ENCODE peak calls at places on chromosomes 2 and 18, in four cellular contexts. L is AG10803, J is endodermal cell, C is breast epithelium. U is an unnamed sample.

GRCh38 chr2:20483496-20483895 is 36.6 kb downstream of the RHOB start:
- DNase-seq in C (no peak), J (no peak), L (no peak), U (no peak)

GRCh38 chr2:209380278-209380677 is 43.6 kb upstream of the MAP2 start:
- DNase-seq in C (no peak), L (no peak), J (no peak), U (no peak)

GRCh38 chr2:129092871-129093385 is 774.3 kb upstream of the HS6ST1 start:
- DNase-seq in J (no peak), C (no peak), L (no peak), U (no peak)

GRCh38 chr2:172986040-172986439 is 89.6 kb upstream of the MAP3K20 start:
- DNase-seq in J (no peak), L (no peak), C (no peak), U (peak; percentile 41)

GRCh38 chr18:5543036-5543671 is 643 bp downstream of the EPB41L3 start:
- DNase-seq in C (no peak), J (peak; percentile 83), L (no peak), U (no peak)

GRCh38 chr2:20186078-20186854 is 38.7 kb downstream of the SDC1 start:
- DNase-seq in L (no peak), C (no peak), J (peak; percentile 86), U (peak; percentile 40)

GRCh38 chr18:9109523-9109922 is 7.0 kb downstream of the NDUFV2 start:
- DNase-seq in J (no peak), L (peak; percentile 63), C (no peak), U (peak; percentile 56)

GRCh38 chr2:75787532-75788132 is 76.9 kb upstream of the GCFC2 start:
- DNase-seq in L (peak; percentile 29), J (no peak), C (no peak), U (peak; percentile 57)

GRCh38 chr2:157839162-157839801 is 36.8 kb downstream of the ACVR1 start:
- DNase-seq in C (no peak), J (peak; percentile 91), L (peak; percentile 45), U (peak; percentile 52)

GRCh38 chr2:68031546-68032160 is 31.2 kb downstream of the C1D start:
- DNase-seq in L (peak; percentile 64), J (no peak), C (no peak), U (peak; percentile 74)

GRCh38 chr2:239827511-239827865 is 197.7 kb downstream of the NDUFA10 start:
- DNase-seq in J (no peak), C (peak; percentile 42), L (no peak), U (no peak)

GRCh38 chr18:32366586-32367538 is 103.8 kb downstream of the GAREM1 start:
- DNase-seq in J (no peak), C (no peak), L (peak; percentile 70), U (peak; percentile 71)

GRCh38 chr2:647691-648231 is 29.4 kb downstream of the TMEM18 start:
- DNase-seq in L (no peak), J (no peak), C (no peak), U (no peak)

GRCh38 chr18:12946549-12947354 is 1.1 kb upstream of the SEH1L start:
- DNase-seq in L (peak; percentile 98), C (peak; percentile 53), J (peak; percentile 80), U (peak; percentile 96)

GRCh38 chr2:124607679-124608078 is 582.6 kb downstream of the CNTNAP5 start:
- DNase-seq in L (no peak), C (no peak), J (peak; percentile 78), U (no peak)

GRCh38 chr2:221097568-221097915 is 474.6 kb downstream of the EPHA4 start:
- DNase-seq in L (peak; percentile 55), J (peak; percentile 55), C (no peak), U (no peak)

GRCh38 chr2:129402076-129402475 is 577.4 kb upstream of the RAB6C start:
- DNase-seq in J (no peak), L (no peak), C (no peak), U (no peak)

GRCh38 chr2:190469770-190470169 is 61.6 kb downstream of the MFSD6 start:
- DNase-seq in C (no peak), L (peak; percentile 64), J (no peak), U (peak; percentile 93)

GRCh38 chr2:164260506-164260905 is 360.8 kb downstream of the GRB14 start:
- DNase-seq in J (no peak), C (no peak), L (no peak), U (peak; percentile 0)

GRCh38 chr18:58867281-58867961 is 2.7 kb downstream of the ZNF532 start:
- DNase-seq in C (no peak), L (no peak), J (peak; percentile 95), U (no peak)

GRCh38 chr2:257429-257828 is 6.4 kb downstream of the SH3YL1 start:
- DNase-seq in C (no peak), L (no peak), J (no peak), U (no peak)

GRCh38 chr2:168184896-168185513 is 62.4 kb downstream of the STK39 start:
- DNase-seq in L (peak; percentile 40), J (no peak), C (no peak), U (no peak)

GRCh38 chr2:10963155-10963554 is 51.4 kb downstream of the KCNF1 start:
- DNase-seq in L (peak; percentile 38), J (no peak), C (no peak), U (no peak)

GRCh38 chr2:8767324-8767723 is 70.1 kb downstream of the KIDINS220 start:
- DNase-seq in C (no peak), J (no peak), L (no peak), U (no peak)

GRCh38 chr2:15449542-15450236 is 111.4 kb downstream of the NBAS start:
- DNase-seq in C (no peak), L (no peak), J (no peak), U (peak; percentile 2)

GRCh38 chr18:37861981-37862380 is 296.4 kb upstream of the CELF4 start:
- DNase-seq in L (no peak), C (no peak), J (no peak), U (no peak)
- TF ChIP-seq CTCF in L (no peak), C (no peak), J (no peak), U (no peak)

DNA sequence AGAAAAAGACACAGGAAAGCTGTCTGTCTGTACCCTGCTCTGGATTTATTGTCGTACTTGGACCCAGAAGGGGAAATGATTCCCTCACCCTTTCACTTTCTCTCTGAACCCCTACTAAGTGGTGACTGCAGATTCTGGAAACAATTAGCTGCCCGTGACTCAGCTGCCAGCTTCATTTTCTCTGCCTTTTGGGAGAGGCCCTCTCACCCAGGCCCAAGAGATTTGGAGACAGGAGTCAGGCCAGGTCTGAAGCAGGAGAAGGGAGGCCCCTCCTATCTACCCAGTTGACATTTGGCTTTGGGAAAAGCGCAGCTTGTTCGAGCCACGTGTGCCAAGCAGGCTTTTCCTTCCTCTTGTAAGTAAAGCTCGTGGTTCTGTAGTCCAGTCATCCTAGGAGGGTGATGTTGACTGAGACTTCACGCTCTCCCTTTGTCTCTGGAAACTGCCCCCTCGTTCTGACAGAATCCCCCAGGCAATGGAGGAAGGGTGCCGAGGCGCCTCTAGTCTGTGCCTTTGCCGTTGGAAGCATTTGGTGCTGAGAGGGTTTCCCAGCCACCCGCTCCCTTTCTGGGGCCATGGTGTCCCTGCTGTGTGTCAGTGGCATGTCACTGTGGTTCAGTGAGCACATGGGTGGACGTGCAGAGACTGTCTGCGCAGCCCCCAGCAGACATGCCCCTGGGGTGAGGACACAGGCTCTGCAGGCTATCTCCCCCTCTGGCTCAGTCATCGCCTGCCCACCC is 8.6 kb downstream of the OXER1 start:
- DNase-seq in L (peak; percentile 51), J (no peak), C (no peak), U (peak; percentile 26)
- H3K4me3 ChIP-seq in L (no peak overlapping the region), J (no peak overlapping the region), C (no peak overlapping the region), U (no peak overlapping the region)

DNA sequence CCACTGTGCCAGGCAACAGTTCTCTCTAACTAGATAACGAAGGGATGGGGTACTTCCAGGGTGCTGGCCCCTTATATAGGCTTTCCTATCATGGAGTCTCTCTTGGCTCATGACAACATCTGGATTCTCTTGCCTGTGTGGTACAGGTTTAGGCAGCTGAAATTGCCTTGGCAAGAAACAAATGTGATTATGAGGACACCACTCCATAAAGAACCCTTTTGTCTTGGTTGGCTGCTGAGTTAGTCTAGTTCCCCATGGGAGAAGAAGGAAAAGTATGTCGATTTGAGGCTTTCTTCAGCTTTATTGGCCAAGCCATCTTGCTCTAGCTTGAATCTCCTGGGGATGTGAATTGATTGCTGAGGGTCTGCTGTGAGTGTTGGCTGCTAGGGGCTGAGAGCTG is 76.3 kb upstream of the ZCCHC2 start:
- DNase-seq in C (no peak), L (no peak), J (no peak), U (no peak)
- TF ChIP-seq CTCF in C (no peak), L (no peak), J (no peak), U (no peak)

GRCh38 chr2:98825404-98825803 is 94.5 kb upstream of the MGAT4A start:
- DNase-seq in L (no peak), C (no peak), J (peak; percentile 17), U (no peak)
- H3K4me3 ChIP-seq in L (no peak overlapping the region), C (no peak overlapping the region), J (no peak overlapping the region), U (no peak overlapping the region)

DNA sequence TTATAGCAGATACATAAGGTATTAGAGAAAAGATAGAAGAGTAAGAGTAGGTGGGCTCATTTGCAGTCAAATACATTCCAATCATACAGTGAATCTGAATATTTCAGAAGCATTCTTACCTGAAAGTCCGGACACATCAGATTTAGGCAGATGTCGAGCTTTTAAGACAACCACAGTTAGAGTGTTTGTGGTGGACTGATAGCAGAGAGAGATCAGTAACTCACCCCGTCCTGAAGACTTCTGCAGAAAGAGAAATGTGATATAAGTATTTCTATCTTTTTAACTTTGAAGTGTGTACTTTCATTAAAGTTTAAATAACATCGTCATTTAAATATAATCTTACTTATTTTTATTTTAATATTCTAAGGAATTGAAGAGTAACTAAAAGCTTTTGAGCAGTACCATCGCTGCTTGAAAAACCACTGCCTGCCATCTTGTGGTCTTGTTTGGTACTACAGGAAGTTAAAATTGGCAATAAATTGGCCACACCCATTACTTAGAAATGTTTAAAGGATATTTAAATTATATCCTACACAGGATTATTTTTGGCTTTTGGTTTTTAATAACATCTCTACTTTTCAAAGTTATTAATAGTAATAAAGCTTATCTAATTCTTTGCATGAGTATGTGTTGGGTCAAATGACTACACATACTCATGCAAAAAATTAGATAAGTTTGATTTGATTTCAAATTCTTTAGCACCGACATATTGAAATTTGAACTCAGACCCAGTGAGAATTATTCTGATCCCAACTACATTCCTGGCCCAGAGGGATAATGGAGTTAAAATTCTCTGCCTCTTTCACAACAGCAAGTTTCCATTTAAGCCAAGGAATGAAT is 5.5 kb downstream of the SYT4 start:
- DNase-seq in C (no peak), J (peak; percentile 56), L (peak; percentile 56), U (peak; percentile 77)
- TF ChIP-seq CTCF in C (peak; percentile 53), J (peak; percentile 95), L (peak; percentile 86), U (peak; percentile 76)

GRCh38 chr2:201621293-201621999 is 21.9 kb downstream of the TMEM237 start:
- DNase-seq in C (no peak), J (no peak), L (no peak), U (peak; percentile 61)

GRCh38 chr2:201622306-201622705 is 21.0 kb downstream of the TMEM237 start:
- DNase-seq in J (no peak), L (no peak), C (no peak), U (peak; percentile 39)

GRCh38 chr2:201618744-201619654 is 24.3 kb downstream of the TMEM237 start:
- DNase-seq in J (peak; percentile 63), C (no peak), L (peak; percentile 71), U (peak; percentile 83)
- H3K4me3 ChIP-seq in J (no peak overlapping the region), C (peak overlapping the region; percentile 24), L (peak overlapping the region; percentile 45), U (peak overlapping the region; percentile 45)